ENCODE peak calls at places on chromosome 20, in eight cellular contexts. C is coronary artery, V is transverse colon, S is NB4, T is nephron progenitor cell, F is heart right ventricle, G is fibroblast of pulmonary artery, Q is cardiac fibroblast. I is an unnamed sample.

GRCh38 chr20:59636791-59637370 is 32.5 kb downstream of the PHACTR3 start:
- DNase-seq in C (peak; percentile 5), V (no peak), S (no peak), T (no peak), F (no peak), G (no peak), Q (no peak), I (no peak)

GRCh38 chr20:7704021-7704420 is 236.2 kb downstream of the HAO1 start:
- DNase-seq in C (no peak), V (no peak), S (no peak), T (no peak), F (no peak), G (no peak), Q (no peak), I (no peak)

GRCh38 chr20:47778398-47779354 is 6.6 kb downstream of the SULF2 start:
- DNase-seq in C (no peak), V (no peak), S (no peak), T (no peak), F (no peak), G (no peak), Q (no peak), I (no peak)

GRCh38 chr20:53513489-53514298 is 79.9 kb downstream of the ZNF217 start:
- DNase-seq in C (no peak), V (peak; percentile 19), S (no peak), T (no peak), F (no peak), G (no peak), Q (no peak), I (no peak)

GRCh38 chr20:16014436-16014835 is 558.8 kb downstream of the KIF16B start:
- DNase-seq in C (no peak), V (no peak), S (no peak), T (no peak), F (no peak), G (no peak), Q (no peak), I (no peak)

GRCh38 chr20:60851826-60852704 is 400.0 kb upstream of the CDH4 start:
- DNase-seq in C (no peak), V (no peak), S (peak; percentile 31), T (peak; percentile 56), F (no peak), G (no peak), Q (no peak), I (no peak)

GRCh38 chr20:54650201-54650722 is 174.9 kb downstream of the DOK5 start:
- DNase-seq in C (no peak), V (no peak), S (no peak), T (no peak), F (no peak), G (peak; percentile 8), Q (peak; percentile 5), I (no peak)

GRCh38 chr20:11891081-11891826 is 26.4 kb upstream of the BTBD3 start:
- DNase-seq in C (peak; percentile 77), V (peak; percentile 50), S (peak; percentile 86), T (peak; percentile 77), F (peak; percentile 70), G (peak; percentile 31), Q (peak; percentile 37), I (peak; percentile 68)

GRCh38 chr20:46814366-46815232 is 80.0 kb upstream of the EYA2 start:
- DNase-seq in C (no peak), V (no peak), S (no peak), T (peak; percentile 29), F (no peak), G (peak; percentile 22), Q (peak; percentile 15), I (no peak)

GRCh38 chr20:61115627-61116026 is 136.4 kb upstream of the CDH4 start:
- DNase-seq in C (no peak), V (no peak), S (no peak), T (no peak), F (no peak), G (no peak), Q (no peak), I (no peak)

GRCh38 chr20:46200582-46201570 is 82.8 kb downstream of the CD40 start:
- DNase-seq in C (no peak), V (no peak), S (no peak), T (no peak), F (no peak), G (peak; percentile 3), Q (peak; percentile 16), I (no peak)

GRCh38 chr20:362271-363254 is 15.7 kb downstream of the NRSN2 start:
- DNase-seq in C (no peak), V (peak; percentile 77), S (peak; percentile 78), T (no peak), F (peak; percentile 85), G (peak; percentile 95), Q (peak; percentile 95), I (peak; percentile 76)

GRCh38 chr20:610130-611046 is at the start of gene TCF15:
- DNase-seq in C (no peak), V (no peak), S (no peak), T (peak; percentile 77), F (peak; percentile 77), G (peak; percentile 11), Q (no peak), I (peak; percentile 53)

GRCh38 chr20:20549699-20550098 is 162.7 kb downstream of the RALGAPA2 start:
- DNase-seq in C (no peak), V (no peak), S (peak; percentile 33), T (no peak), F (no peak), G (peak; percentile 62), Q (peak; percentile 36), I (no peak)

GRCh38 chr20:8568068-8568467 is 436.0 kb downstream of the PLCB1 start:
- DNase-seq in C (no peak), V (no peak), S (peak; percentile 15), T (no peak), F (no peak), G (peak; percentile 83), Q (peak; percentile 77), I (no peak)

GRCh38 chr20:39630215-39630614 is 668.1 kb downstream of the DHX35 start:
- DNase-seq in C (no peak), V (no peak), S (no peak), T (no peak), F (no peak), G (no peak), Q (no peak), I (no peak)

GRCh38 chr20:19943021-19943659 is 74.0 kb upstream of the NAA20 start:
- DNase-seq in C (no peak), V (no peak), S (peak; percentile 82), T (no peak), F (no peak), G (no peak), Q (no peak), I (no peak)

GRCh38 chr20:34468956-34469355 is 47.3 kb upstream of the DYNLRB1 start:
- DNase-seq in C (no peak), V (no peak), S (no peak), T (no peak), F (no peak), G (no peak), Q (no peak), I (no peak)

GRCh38 chr20:34475979-34476736 is 40.1 kb upstream of the DYNLRB1 start:
- DNase-seq in C (no peak), V (peak; percentile 44), S (no peak), T (peak; percentile 4), F (peak; percentile 61), G (peak; percentile 30), Q (peak; percentile 44), I (peak; percentile 74)

GRCh38 chr20:34472246-34472925 is 43.8 kb upstream of the DYNLRB1 start:
- DNase-seq in C (no peak), V (no peak), S (peak; percentile 57), T (no peak), F (no peak), G (peak; percentile 46), Q (peak; percentile 58), I (no peak)

DNA sequence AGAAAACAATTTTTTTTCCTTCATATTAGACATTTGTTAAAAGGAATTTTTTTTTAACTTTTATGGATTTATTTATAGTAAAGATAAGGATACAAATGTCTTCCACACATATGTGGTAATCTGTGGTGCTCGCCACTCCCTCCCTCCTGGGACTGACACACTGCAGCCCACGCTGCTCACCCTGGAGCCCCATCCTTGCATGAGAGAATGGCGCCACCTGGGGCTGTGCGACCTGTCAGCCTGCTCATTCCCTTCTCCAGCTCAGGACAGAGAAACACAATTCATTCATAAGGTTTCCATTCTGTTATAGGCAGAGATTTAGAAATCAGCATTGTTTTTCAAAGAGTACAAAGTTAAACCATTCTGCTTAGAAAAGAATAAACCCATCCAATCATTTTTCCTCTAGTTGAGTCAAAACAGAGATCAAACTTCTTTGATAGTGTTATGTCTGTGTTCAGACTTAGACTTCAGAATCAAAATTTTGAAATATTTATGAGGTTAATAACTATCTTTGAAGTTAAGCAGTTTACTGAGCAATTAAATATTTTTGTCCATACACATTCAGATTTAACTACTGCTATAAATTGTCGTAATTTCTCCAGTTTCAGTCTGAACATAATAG is 42.8 kb upstream of the DYNLRB1 start:
- DNase-seq in C (no peak), V (peak; percentile 45), S (peak; percentile 77), T (peak; percentile 22), F (peak; percentile 26), G (peak; percentile 62), Q (peak; percentile 60), I (peak; percentile 37)
- TF ChIP-seq CTCF in C (no peak), V (peak; percentile 12), S (peak; percentile 48), T (peak; percentile 1), F (peak; percentile 31), G (peak; percentile 40), Q (peak; percentile 36), I (peak; percentile 16)

GRCh38 chr20:9963029-9963428 is 71.8 kb upstream of the ANKEF1 start:
- DNase-seq in C (no peak), V (no peak), S (no peak), T (no peak), F (no peak), G (no peak), Q (no peak), I (no peak)

GRCh38 chr20:9955646-9956045 is 79.1 kb upstream of the ANKEF1 start:
- DNase-seq in C (no peak), V (no peak), S (no peak), T (no peak), F (no peak), G (no peak), Q (no peak), I (no peak)

DNA sequence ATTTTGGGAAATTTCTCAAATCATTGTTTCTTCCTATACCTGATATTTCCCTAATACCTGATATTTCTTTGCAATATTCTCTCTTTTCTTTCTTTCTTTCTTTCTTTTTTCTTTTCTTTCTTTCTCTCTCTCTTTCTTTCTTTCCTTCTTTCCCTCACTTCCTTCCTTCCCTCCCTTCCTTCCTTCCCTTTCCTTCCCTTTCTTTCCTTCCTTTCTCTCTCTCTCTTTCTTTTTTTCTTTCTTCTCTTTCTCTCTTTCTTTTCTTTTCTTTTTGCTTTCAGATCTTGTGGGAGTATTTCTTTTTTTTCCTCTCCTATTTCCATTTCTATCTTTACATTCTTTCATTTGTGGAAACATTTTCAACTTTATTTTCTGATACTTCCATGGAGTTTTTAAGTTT is 76.1 kb upstream of the ANKEF1 start:
- DNase-seq in C (no peak), V (no peak), S (no peak), T (no peak), F (no peak), G (no peak), Q (no peak), I (no peak)
- TF ChIP-seq CTCF in C (no peak), V (no peak), S (no peak), T (no peak), F (no peak), G (no peak), Q (no peak), I (no peak)

GRCh38 chr20:45118028-45118427 is 3.1 kb upstream of the WFDC5 start:
- DNase-seq in C (no peak), V (no peak), S (no peak), T (no peak), F (no peak), G (no peak), Q (no peak), I (no peak)
- TF ChIP-seq CTCF in C (no peak), V (no peak), S (no peak), T (no peak), F (no peak), G (peak; percentile 16), Q (peak; percentile 16), I (no peak)

GRCh38 chr20:4581838-4582237 is 139.9 kb upstream of the PRND start:
- DNase-seq in C (no peak), V (no peak), S (no peak), T (no peak), F (no peak), G (no peak), Q (no peak), I (no peak)
- TF ChIP-seq CTCF in C (no peak), V (no peak), S (no peak), T (peak; percentile 21), F (no peak), G (no peak), Q (no peak), I (no peak)